ENCODE peak calls at places on chromosomes 7 and 10, in ten cellular contexts. A, X, H, B, R, T, O, C, M and F are unnamed samples.

GRCh38 chr10:48606530-48607355 is 1.9 kb upstream of the ARHGAP22 start:
- DNase-seq in B (peak), O (peak), T (peak), R (peak), H (no peak), A (peak), M (peak), C (no peak), X (peak), F (no peak)

GRCh38 chr7:99255463-99255862 is 17.2 kb upstream of the MYH16 start:
- DNase-seq in H (no peak), O (no peak), B (no peak), C (no peak), T (no peak), M (peak), X (no peak), A (no peak), R (no peak), F (no peak)

GRCh38 chr10:66747451-66747850 is 178.4 kb upstream of the LRRTM3 start:
- DNase-seq in T (no peak), A (no peak), C (no peak), X (peak), B (no peak), O (no peak), H (no peak), M (no peak), R (no peak), F (no peak)

GRCh38 chr7:157895520-157896375 is 558.9 kb downstream of the DNAJB6 start:
- DNase-seq in R (no peak), T (no peak), C (no peak), X (no peak), B (peak), M (peak), A (no peak), O (no peak), H (no peak), F (no peak)

GRCh38 chr10:33746176-33746575 is 411.7 kb upstream of the NRP1 start:
- DNase-seq in X (no peak), B (no peak), M (no peak), A (no peak), R (no peak), H (no peak), C (no peak), T (no peak), O (no peak), F (no peak)

GRCh38 chr10:97529685-97530465 is 31.2 kb downstream of the UBTD1 start:
- DNase-seq in T (no peak), X (no peak), H (no peak), B (no peak), O (no peak), A (no peak), M (no peak), C (no peak), R (no peak), F (no peak)

GRCh38 chr7:2886900-2887299 is 42.8 kb upstream of the GNA12 start:
- DNase-seq in H (peak), X (peak), R (peak), T (no peak), C (no peak), O (peak), A (peak), B (peak), M (peak), F (no peak)

GRCh38 chr10:19811517-19811916 is 4.7 kb upstream of the PLXDC2 start:
- DNase-seq in T (peak), H (peak), O (no peak), A (peak), C (peak), R (no peak), M (peak), X (peak), B (peak), F (no peak)

GRCh38 chr7:121873795-121874194 is 834 bp downstream of the PTPRZ1 start:
- DNase-seq in C (no peak), M (no peak), X (peak), O (no peak), T (no peak), R (no peak), A (no peak), H (no peak), B (no peak), F (no peak)

GRCh38 chr10:43045631-43046287 is 31.1 kb upstream of the RET start:
- DNase-seq in X (no peak), H (no peak), B (peak), M (peak), T (no peak), O (peak), R (no peak), A (peak), C (no peak), F (no peak)

GRCh38 chr10:8306685-8307364 is 252.3 kb downstream of the GATA3 start:
- DNase-seq in A (no peak), H (no peak), R (no peak), O (no peak), X (peak), C (no peak), T (no peak), B (no peak), M (no peak), F (no peak)

GRCh38 chr7:33940503-33940902 is 35.2 kb downstream of the BMPER start:
- DNase-seq in M (no peak), T (no peak), A (no peak), O (no peak), X (no peak), H (no peak), B (no peak), C (no peak), R (no peak), F (no peak)

GRCh38 chr7:135207739-135208416 is 3.4 kb downstream of the WDR91 start:
- DNase-seq in O (no peak), A (no peak), H (no peak), T (no peak), M (no peak), X (no peak), C (no peak), R (no peak), B (no peak), F (no peak)

GRCh38 chr7:118153551-118154177 is 30.3 kb upstream of the LSM8 start:
- DNase-seq in O (peak), T (no peak), C (no peak), X (peak), B (no peak), R (peak), M (peak), H (peak), A (peak), F (no peak)

GRCh38 chr7:155756322-155756721 is 55.9 kb downstream of the SHH start:
- DNase-seq in M (no peak), H (no peak), B (no peak), R (no peak), C (no peak), T (no peak), X (no peak), O (no peak), A (no peak), F (no peak)

GRCh38 chr7:155509025-155509724 is 37.2 kb downstream of the CNPY1 start:
- DNase-seq in O (no peak), A (no peak), B (no peak), M (peak), C (no peak), R (no peak), T (no peak), X (no peak), H (peak), F (no peak)

GRCh38 chr10:123380491-123381085 is 226.4 kb downstream of the BUB3 start:
- DNase-seq in C (no peak), M (no peak), B (no peak), T (no peak), R (no peak), A (no peak), H (peak), X (no peak), O (no peak), F (no peak)

GRCh38 chr7:102279537-102280400 is 6.9 kb upstream of the SH2B2 start:
- DNase-seq in O (peak), H (peak), M (peak), X (peak), B (no peak), R (no peak), A (peak), C (peak), T (no peak), F (no peak)

GRCh38 chr7:13797545-13797944 is 191.9 kb downstream of the ETV1 start:
- DNase-seq in T (no peak), R (no peak), M (peak), C (no peak), H (no peak), B (no peak), A (no peak), O (no peak), X (peak), F (no peak)

GRCh38 chr7:28156401-28156800 is 24.2 kb downstream of the JAZF1 start:
- DNase-seq in H (no peak), O (no peak), R (no peak), M (no peak), B (no peak), A (no peak), X (no peak), C (no peak), T (no peak), F (no peak)
- H3K4me3 ChIP-seq in H (no peak), O (no peak), R (no peak), M (no peak), B (no peak), A (no peak), X (no peak), C (no peak), T (no peak), F (no peak)

DNA sequence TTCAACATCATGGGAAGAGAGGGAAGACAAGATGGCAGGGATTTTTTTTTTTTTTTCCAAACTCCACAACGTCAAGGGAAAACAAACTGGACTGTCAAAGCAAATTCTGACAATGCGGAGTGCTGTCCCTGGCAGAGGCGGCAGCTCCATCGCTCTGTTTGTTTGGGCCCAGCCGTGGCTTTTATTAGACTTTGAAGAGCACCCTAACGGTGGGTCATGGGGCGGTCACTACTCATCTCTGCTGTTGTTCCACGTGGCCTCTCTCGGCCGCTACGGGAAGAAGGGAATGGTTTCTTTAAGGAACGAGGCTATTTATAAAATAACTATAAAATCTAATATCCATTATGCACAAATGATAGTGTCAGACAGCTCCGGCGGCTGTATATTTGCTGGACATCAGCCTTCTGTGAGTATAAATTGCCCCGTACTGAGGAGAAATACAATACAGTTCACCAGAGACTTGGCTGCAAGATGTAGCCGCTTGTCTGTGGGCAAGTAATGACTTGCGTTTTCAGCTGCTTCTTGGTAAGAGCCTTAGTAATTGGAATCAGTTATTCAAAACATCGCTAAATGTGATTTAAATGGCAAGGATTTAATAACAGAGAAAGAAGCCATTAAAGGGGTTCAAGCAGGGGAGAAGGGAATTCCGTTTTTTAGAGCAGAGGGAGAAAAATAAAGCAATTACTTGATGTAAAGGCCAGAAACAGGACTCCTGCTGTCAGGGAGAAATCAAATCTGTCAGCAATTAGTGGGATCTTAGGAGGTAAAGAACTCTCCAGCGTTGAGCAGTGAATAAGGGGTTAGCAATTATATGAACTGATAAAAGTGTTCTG is 61.7 kb upstream of the RAB11FIP2 start:
- DNase-seq in M (no peak), C (peak), O (no peak), R (no peak), T (no peak), X (peak), B (no peak), A (no peak), H (peak), F (no peak)
- H3K4me3 ChIP-seq in M (no peak), C (peak), O (no peak), R (no peak), T (no peak), X (peak), B (no peak), A (no peak), H (no peak), F (peak)

GRCh38 chr7:100492738-100493475 is 9.2 kb downstream of the NYAP1 start:
- DNase-seq in O (no peak), X (no peak), B (no peak), H (no peak), A (no peak), M (no peak), R (no peak), T (no peak), C (no peak), F (no peak)
- H3K4me3 ChIP-seq in O (peak), X (no peak), B (no peak), H (peak), A (no peak), M (no peak), R (no peak), T (peak), C (peak), F (peak)

GRCh38 chr7:111558948-111559347 is 3.3 kb downstream of the IMMP2L start:
- DNase-seq in B (no peak), X (peak), C (no peak), O (no peak), T (no peak), M (no peak), H (no peak), A (no peak), R (no peak), F (no peak)
- H3K4me3 ChIP-seq in B (no peak), X (no peak), C (no peak), O (no peak), T (no peak), M (no peak), H (no peak), A (no peak), R (no peak), F (no peak)

GRCh38 chr10:50453940-50454339 is 169.8 kb downstream of the SGMS1 start:
- DNase-seq in C (no peak), A (no peak), X (no peak), H (peak), M (no peak), R (no peak), T (no peak), B (no peak), O (no peak), F (no peak)
- H3K4me3 ChIP-seq in C (no peak), A (no peak), X (no peak), H (no peak), M (no peak), R (no peak), T (no peak), B (no peak), O (no peak), F (no peak)

GRCh38 chr7:128166603-128167315 is 74.3 kb upstream of the LEP start:
- DNase-seq in A (no peak), O (no peak), B (no peak), C (no peak), T (no peak), M (peak), H (peak), R (no peak), X (peak), F (peak)

GRCh38 chr7:128164061-128164954 is 76.8 kb upstream of the LEP start:
- DNase-seq in C (no peak), A (peak), M (peak), R (no peak), O (no peak), T (no peak), B (no peak), X (peak), H (no peak), F (no peak)

GRCh38 chr7:128164955-128165670 is 76.0 kb upstream of the LEP start:
- DNase-seq in R (no peak), M (no peak), B (no peak), A (no peak), T (no peak), X (no peak), O (no peak), C (no peak), H (no peak), F (no peak)

GRCh38 chr7:128167316-128167691 is 73.8 kb upstream of the LEP start:
- DNase-seq in M (peak), H (peak), T (no peak), X (peak), B (no peak), O (peak), C (peak), R (no peak), A (peak), F (no peak)

GRCh38 chr7:128165927-128166420 is 75.1 kb upstream of the LEP start:
- DNase-seq in B (no peak), M (peak), T (no peak), R (no peak), H (no peak), X (no peak), O (no peak), A (no peak), C (no peak), F (no peak)
- H3K4me3 ChIP-seq in B (no peak), M (no peak), T (no peak), R (no peak), H (peak), X (no peak), O (no peak), A (no peak), C (no peak), F (no peak)

GRCh38 chr10:70457759-70458305 is 16.4 kb upstream of the NODAL start:
- DNase-seq in B (no peak), R (no peak), H (no peak), X (no peak), C (no peak), T (no peak), M (no peak), A (no peak), O (no peak), F (no peak)
- H3K4me3 ChIP-seq in B (peak), R (peak), H (peak), X (no peak), C (no peak), T (peak), M (no peak), A (no peak), O (no peak), F (peak)

DNA sequence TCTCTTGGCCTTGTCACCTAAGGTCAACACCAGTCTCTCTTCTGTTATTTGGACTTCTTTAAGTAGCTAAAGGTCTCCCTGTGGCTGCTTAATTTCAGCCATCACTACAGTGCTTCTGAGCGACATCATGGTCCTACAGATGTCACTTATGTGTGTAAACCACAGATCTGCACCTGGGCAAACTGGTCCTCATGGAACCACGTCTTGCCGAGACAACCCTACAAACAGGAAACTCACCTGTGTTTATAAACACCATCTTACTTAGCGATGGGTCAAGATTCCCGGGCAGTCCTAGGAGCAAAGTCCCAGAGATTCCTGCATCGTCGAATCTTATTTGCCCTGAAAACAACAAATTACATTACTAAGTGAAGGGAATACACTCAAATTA is 27.8 kb downstream of the KLF6 start:
- DNase-seq in T (no peak), O (no peak), C (no peak), B (no peak), M (peak), A (no peak), R (no peak), X (no peak), H (no peak), F (no peak)
- H3K4me3 ChIP-seq in T (no peak), O (no peak), C (no peak), B (no peak), M (no peak), A (no peak), R (no peak), X (no peak), H (no peak), F (no peak)